ENCODE peak calls at places on chromosomes 7 and 10, in ten cellular contexts. X is mesendoderm, C is thoracic aorta, U is psoas muscle, E is A549, V is aorta, L is lower lobe of right lung, Q is esophagus squamous epithelium, W is HCT116, D is kidney. J is an unnamed sample. For H3K4me1, the result is how much of the 10 kb centered on the place peaks cover.

GRCh38 chr10:68156373-68157185 is 47.3 kb downstream of the MYPN start:
- DNase-seq in U (no peak), X (peak), L (no peak), V (no peak), W (peak), E (peak), C (peak), D (no peak), Q (no peak), J (peak)

GRCh38 chr7:33893377-33893776 is 12.0 kb upstream of the BMPER start:
- DNase-seq in L (no peak), V (no peak), U (no peak), E (no peak), C (no peak), Q (no peak), D (no peak), W (no peak), X (no peak), J (no peak)

GRCh38 chr7:81887098-81887497 is 117.3 kb upstream of the HGF start:
- DNase-seq in W (no peak), D (no peak), E (no peak), V (no peak), Q (no peak), L (no peak), U (no peak), X (no peak), C (no peak), J (no peak)

GRCh38 chr7:500521-501420 is 18.9 kb downstream of the PDGFA start:
- DNase-seq in C (no peak), D (peak), X (no peak), E (no peak), L (peak), V (peak), Q (no peak), W (no peak), U (peak), J (no peak)

GRCh38 chr10:6044651-6045599 is 17.2 kb downstream of the IL2RA start:
- DNase-seq in W (no peak), Q (no peak), L (no peak), C (no peak), X (no peak), U (no peak), D (no peak), E (no peak), V (no peak), J (no peak)

GRCh38 chr7:15684834-15685233 is 1.6 kb downstream of the MEOX2 start:
- DNase-seq in D (no peak), L (no peak), X (no peak), E (no peak), C (no peak), V (no peak), U (no peak), Q (no peak), W (no peak), J (no peak)

GRCh38 chr10:44706745-44707144 is 204.4 kb upstream of the TMEM72 start:
- DNase-seq in W (peak), Q (no peak), D (no peak), V (no peak), U (no peak), X (no peak), E (no peak), C (no peak), L (no peak), J (no peak)

GRCh38 chr7:155804431-155804831 is 7.8 kb downstream of the SHH start:
- DNase-seq in C (no peak), X (peak), V (no peak), E (no peak), Q (no peak), D (peak), L (no peak), W (no peak), U (no peak), J (no peak)

GRCh38 chr10:16777473-16778370 is 39.5 kb downstream of the RSU1 start:
- DNase-seq in Q (no peak), C (no peak), D (no peak), E (peak), V (no peak), U (no peak), W (peak), X (peak), L (no peak), J (peak)

GRCh38 chr7:50281680-50282445 is 22.7 kb upstream of the IKZF1 start:
- DNase-seq in X (no peak), U (no peak), W (no peak), E (no peak), Q (no peak), D (no peak), V (no peak), C (no peak), L (no peak), J (no peak)

GRCh38 chr10:119370972-119371703 is 163.8 kb downstream of the GRK5 start:
- DNase-seq in Q (no peak), U (peak), V (peak), X (no peak), C (peak), W (no peak), L (no peak), E (no peak), D (peak), J (no peak)
- H3K4me1 ChIP-seq in Q (under half), U (under half), V (under half), X (under half), C (under half), W (under half), L (half or more), E (under half), D (under half), J (under half)

GRCh38 chr10:17838080-17838634 is 29.0 kb downstream of the MRC1 start:
- DNase-seq in L (no peak), X (no peak), U (no peak), C (no peak), Q (no peak), W (no peak), D (no peak), V (no peak), E (no peak), J (no peak)
- H3K4me1 ChIP-seq in L (under half), X (under half), U (under half), C (under half), Q (under half), W (under half), D (under half), V (under half), E (under half), J (under half)

GRCh38 chr7:80491462-80491861 is 20.4 kb downstream of the GNAT3 start:
- DNase-seq in L (no peak), D (no peak), Q (no peak), C (no peak), V (no peak), X (no peak), E (no peak), U (no peak), W (no peak), J (no peak)
- H3K4me1 ChIP-seq in L (under half), D (under half), Q (under half), C (under half), V (under half), X (under half), E (under half), U (under half), W (under half), J (under half)

GRCh38 chr10:71769279-71769823 is 4.0 kb downstream of the VSIR start:
- DNase-seq in E (no peak), Q (no peak), X (no peak), U (no peak), C (no peak), L (no peak), V (no peak), W (no peak), D (peak), J (no peak)

GRCh38 chr10:71771821-71772617 is 1.3 kb downstream of the VSIR start:
- DNase-seq in E (peak), Q (no peak), D (peak), W (peak), C (peak), L (peak), V (peak), X (peak), U (peak), J (peak)

GRCh38 chr10:71771204-71771603 is 2.1 kb downstream of the VSIR start:
- DNase-seq in V (no peak), L (no peak), C (no peak), U (no peak), X (no peak), Q (no peak), E (no peak), D (peak), W (no peak), J (no peak)

GRCh38 chr10:71770789-71771188 is 2.5 kb downstream of the VSIR start:
- DNase-seq in D (peak), U (no peak), W (no peak), E (no peak), Q (no peak), C (no peak), V (no peak), X (no peak), L (peak), J (no peak)

DNA sequence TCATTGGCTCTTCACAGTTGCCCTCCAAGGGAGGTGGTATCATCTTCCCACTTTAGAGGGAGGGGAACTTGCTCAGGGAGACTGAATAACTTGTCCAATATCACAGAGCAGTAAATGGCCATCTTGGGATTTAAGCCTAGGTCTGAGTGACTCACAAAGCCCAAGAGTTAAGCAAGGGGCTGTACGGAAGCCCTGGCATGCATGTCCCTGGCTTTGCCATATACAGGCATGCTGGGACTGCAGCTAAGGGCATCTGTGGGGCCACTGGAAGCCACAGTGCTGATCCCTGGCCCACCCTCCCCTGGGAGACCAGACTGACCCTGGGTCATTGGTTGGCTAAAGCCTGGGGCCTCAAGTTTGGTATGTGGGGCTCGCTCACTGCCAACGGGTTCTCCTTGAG is 3.1 kb downstream of the VSIR start:
- DNase-seq in Q (no peak), U (no peak), D (peak), X (no peak), C (no peak), E (no peak), W (no peak), L (no peak), V (peak), J (no peak)
- H3K4me1 ChIP-seq in Q (half or more), U (half or more), D (half or more), X (under half), C (half or more), E (half or more), W (half or more), L (half or more), V (under half), J (under half)

GRCh38 chr10:133243593-133243992 is 5.9 kb downstream of the VENTX start:
- DNase-seq in D (no peak), U (no peak), X (no peak), W (no peak), Q (no peak), C (no peak), L (no peak), V (no peak), E (no peak), J (no peak)

GRCh38 chr10:133247681-133248333 is 10.2 kb downstream of the VENTX start:
- DNase-seq in W (no peak), D (peak), V (no peak), L (no peak), Q (no peak), U (no peak), E (no peak), X (no peak), C (no peak), J (no peak)

GRCh38 chr10:133245439-133246235 is 8.0 kb downstream of the VENTX start:
- DNase-seq in Q (no peak), C (no peak), L (no peak), X (peak), W (no peak), E (no peak), U (no peak), V (no peak), D (no peak), J (peak)

GRCh38 chr10:133248334-133248715 is 10.7 kb downstream of the VENTX start:
- DNase-seq in V (no peak), D (peak), Q (no peak), E (no peak), W (no peak), L (no peak), X (no peak), U (no peak), C (no peak), J (no peak)

DNA sequence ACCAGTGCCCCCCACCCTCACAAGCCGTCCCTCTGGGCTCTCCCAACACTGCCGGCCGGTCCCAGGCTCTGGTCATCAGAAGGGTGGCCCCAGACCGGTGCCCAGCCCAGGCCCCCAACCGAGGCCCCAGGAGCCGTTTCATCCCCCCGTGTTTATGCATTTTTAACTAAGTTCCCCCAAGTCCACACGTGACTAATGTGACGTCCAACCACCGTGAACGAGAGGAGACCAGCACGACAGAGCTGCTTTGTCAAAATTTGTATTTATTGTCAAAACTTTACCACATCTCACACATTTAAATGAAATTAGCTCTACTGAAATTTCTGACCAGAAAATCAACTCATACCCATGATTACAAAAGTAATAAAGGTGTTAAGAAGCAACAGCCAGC is 8.6 kb downstream of the VENTX start:
- DNase-seq in X (no peak), L (no peak), E (no peak), Q (no peak), W (no peak), D (no peak), C (no peak), U (no peak), V (no peak), J (no peak)
- H3K4me1 ChIP-seq in X (under half), L (under half), E (under half), Q (under half), W (under half), D (under half), C (under half), U (under half), V (under half), J (under half)

DNA sequence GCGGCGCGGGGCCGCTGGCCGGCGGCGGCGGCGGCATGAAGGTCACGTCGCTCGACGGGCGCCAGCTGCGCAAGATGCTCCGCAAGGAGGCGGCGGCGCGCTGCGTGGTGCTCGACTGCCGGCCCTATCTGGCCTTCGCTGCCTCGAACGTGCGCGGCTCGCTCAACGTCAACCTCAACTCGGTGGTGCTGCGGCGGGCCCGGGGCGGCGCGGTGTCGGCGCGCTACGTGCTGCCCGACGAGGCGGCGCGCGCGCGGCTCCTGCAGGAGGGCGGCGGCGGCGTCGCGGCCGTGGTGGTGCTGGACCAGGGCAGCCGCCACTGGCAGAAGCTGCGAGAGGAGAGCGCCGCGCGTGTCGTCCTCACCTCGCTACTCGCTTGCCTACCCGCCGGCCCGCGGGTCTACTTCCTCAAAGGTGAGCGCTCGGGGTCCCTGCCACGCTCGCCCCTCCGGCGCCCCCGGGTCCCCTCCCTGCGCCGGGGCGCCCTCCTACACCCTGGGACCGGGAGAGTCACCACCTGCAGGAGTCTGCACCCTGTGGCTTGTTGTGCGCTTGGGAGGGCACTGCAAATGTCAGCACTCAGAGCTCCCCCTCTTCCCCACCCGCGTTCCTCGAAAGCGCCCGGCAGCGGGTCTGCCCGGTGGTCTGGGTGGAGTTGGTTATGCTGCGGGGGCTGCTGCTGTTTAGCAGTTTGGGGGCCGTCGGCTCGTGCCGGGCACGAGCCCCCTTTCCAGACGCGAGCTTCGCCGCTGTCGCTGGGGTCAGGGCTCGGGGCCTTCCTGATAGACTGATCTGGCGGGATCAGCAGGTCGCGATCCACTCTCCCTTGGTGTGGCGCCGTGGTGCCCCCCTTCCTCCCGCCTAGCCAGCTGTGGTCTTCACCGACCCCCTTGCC is 627 bp downstream of the DUSP5 start:
- DNase-seq in U (peak), X (peak), L (peak), Q (no peak), W (no peak), V (peak), D (peak), C (no peak), E (no peak), J (peak)
- H3K4me1 ChIP-seq in U (under half), X (under half), L (half or more), Q (half or more), W (under half), V (under half), D (under half), C (under half), E (under half), J (under half)